ENCODE peak calls at places on chromosome 22, in five cellular contexts. Z, G, L, A and Y are unnamed samples. For H3K4me1, the result is how much of the 10 kb centered on the place peaks cover.

GRCh38 chr22:21816787-21817496 is 50.5 kb downstream of the MAPK1 start:
- DNase-seq in Z (no peak), G (no peak), L (peak), A (peak), Y (no peak)

GRCh38 chr22:35033635-35034296 is 32.2 kb upstream of the ISX start:
- DNase-seq in Z (no peak), G (no peak), L (no peak), A (no peak), Y (no peak)

GRCh38 chr22:49618689-49618953 is 209.1 kb downstream of the BRD1 start:
- DNase-seq in Z (no peak), G (no peak), L (no peak), A (no peak), Y (no peak)

GRCh38 chr22:27435839-27436581 is 365.5 kb downstream of the MN1 start:
- DNase-seq in Z (no peak), G (peak), L (no peak), A (no peak), Y (peak)

GRCh38 chr22:45731798-45732495 is 60.3 kb downstream of the ATXN10 start:
- DNase-seq in Z (no peak), G (peak), L (peak), A (no peak), Y (no peak)

GRCh38 chr22:45720875-45721378 is 49.3 kb downstream of the ATXN10 start:
- DNase-seq in Z (no peak), G (no peak), L (no peak), A (no peak), Y (no peak)

GRCh38 chr22:49717322-49717919 is 110.3 kb downstream of the BRD1 start:
- DNase-seq in Z (no peak), G (peak), L (peak), A (no peak), Y (no peak)

GRCh38 chr22:49760630-49761571 is 66.8 kb downstream of the BRD1 start:
- DNase-seq in Z (peak), G (no peak), L (no peak), A (no peak), Y (no peak)

GRCh38 chr22:46116491-46116958 is 33.8 kb upstream of the PPARA start:
- DNase-seq in Z (peak), G (peak), L (peak), A (peak), Y (peak)

GRCh38 chr22:25896098-25896497 is 154.1 kb downstream of the MYO18B start:
- DNase-seq in Z (no peak), G (peak), L (peak), A (no peak), Y (no peak)

GRCh38 chr22:45757936-45758335 is 86.3 kb downstream of the ATXN10 start:
- DNase-seq in Z (no peak), G (no peak), L (no peak), A (no peak), Y (no peak)

GRCh38 chr22:40904101-40904500 is 42.2 kb upstream of the DNAJB7 start:
- DNase-seq in Z (no peak), G (no peak), L (no peak), A (no peak), Y (no peak)

GRCh38 chr22:43540570-43540969 is 128.8 kb downstream of the MPPED1 start:
- DNase-seq in Z (no peak), G (no peak), L (no peak), A (no peak), Y (no peak)

GRCh38 chr22:16818538-16818937 is 6.7 kb downstream of the XKR3 start:
- DNase-seq in Z (no peak), G (no peak), L (no peak), A (no peak), Y (no peak)

GRCh38 chr22:36775589-36775965 is 342 bp downstream of the IFT27 start:
- DNase-seq in Z (peak), G (peak), L (peak), A (peak), Y (peak)

GRCh38 chr22:22893077-22893805 is 5.6 kb downstream of the IGLL5 start:
- DNase-seq in Z (peak), G (no peak), L (no peak), A (no peak), Y (no peak)
- H3K4me1 ChIP-seq in Z (under half), G (under half), L (half or more), A (under half), Y (under half)

GRCh38 chr22:20002098-20002497 is 14.5 kb downstream of the ARVCF start:
- DNase-seq in Z (no peak), G (no peak), L (no peak), A (no peak), Y (no peak)
- H3K4me1 ChIP-seq in Z (under half), G (under half), L (under half), A (under half), Y (under half)

DNA sequence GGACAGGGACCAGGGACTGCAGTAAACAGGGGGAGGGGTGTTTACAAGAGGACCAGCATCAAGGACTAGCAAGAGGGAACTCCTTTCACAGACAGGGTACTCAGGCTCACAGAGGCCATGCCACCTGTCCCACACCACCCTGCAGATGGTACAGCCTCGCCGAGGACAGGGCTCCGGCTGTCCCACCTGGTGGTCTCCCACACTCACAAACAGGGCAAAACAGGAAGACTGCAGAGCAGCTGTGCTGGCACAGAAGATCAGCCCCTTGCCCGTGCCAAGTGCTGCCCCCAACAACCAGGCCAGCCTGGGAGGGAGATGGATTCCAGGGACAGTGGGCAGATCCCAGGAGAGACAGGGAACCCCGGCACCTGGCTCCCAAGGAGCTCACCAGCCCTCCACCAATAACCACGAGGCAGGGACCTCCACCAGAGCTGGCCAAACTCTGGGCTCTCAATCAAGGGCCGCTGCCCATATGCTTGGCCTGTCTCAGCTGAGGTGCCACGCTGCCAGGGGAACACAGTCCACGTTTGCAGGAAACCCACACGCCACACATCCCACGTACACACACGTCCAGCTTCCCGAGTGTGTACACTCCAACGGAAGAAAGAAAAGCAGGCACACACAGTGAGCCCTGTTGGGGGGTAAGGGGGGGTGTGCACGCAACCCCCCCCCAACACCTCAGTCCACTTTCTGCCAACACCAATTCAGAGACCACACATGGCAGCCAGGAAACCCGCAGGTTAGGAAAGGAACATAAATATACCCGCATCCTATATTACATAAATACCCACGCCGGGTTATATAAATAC is 2.0 kb downstream of the CSNK1E start:
- DNase-seq in Z (no peak), G (peak), L (no peak), A (peak), Y (no peak)
- H3K4me1 ChIP-seq in Z (under half), G (under half), L (under half), A (under half), Y (half or more)

GRCh38 chr22:48532986-48533385 is 1294.7 kb downstream of the BRD1 start:
- DNase-seq in Z (no peak), G (no peak), L (no peak), A (no peak), Y (no peak)

GRCh38 chr22:48528221-48528915 is 1299.3 kb downstream of the BRD1 start:
- DNase-seq in Z (no peak), G (no peak), L (no peak), A (no peak), Y (no peak)

GRCh38 chr22:48531721-48532435 is 1295.8 kb downstream of the BRD1 start:
- DNase-seq in Z (no peak), G (peak), L (no peak), A (no peak), Y (no peak)

GRCh38 chr22:48530666-48531065 is 1297.0 kb downstream of the BRD1 start:
- DNase-seq in Z (no peak), G (no peak), L (no peak), A (no peak), Y (no peak)

GRCh38 chr22:48531108-48531507 is 1296.6 kb downstream of the BRD1 start:
- DNase-seq in Z (no peak), G (no peak), L (no peak), A (no peak), Y (no peak)
- H3K4me1 ChIP-seq in Z (under half), G (under half), L (under half), A (under half), Y (under half)

GRCh38 chr22:30262112-30262511 is 4.5 kb downstream of the OSM start:
- DNase-seq in Z (no peak), G (no peak), L (no peak), A (no peak), Y (no peak)

GRCh38 chr22:30261134-30261533 is 5.5 kb downstream of the OSM start:
- DNase-seq in Z (no peak), G (no peak), L (no peak), A (no peak), Y (no peak)

GRCh38 chr22:30265131-30265720 is 1.4 kb downstream of the OSM start:
- DNase-seq in Z (no peak), G (no peak), L (no peak), A (no peak), Y (no peak)

GRCh38 chr22:30263883-30264282 is 2.8 kb downstream of the OSM start:
- DNase-seq in Z (no peak), G (no peak), L (no peak), A (no peak), Y (no peak)

GRCh38 chr22:30262917-30263741 is 3.5 kb downstream of the OSM start:
- DNase-seq in Z (peak), G (peak), L (peak), A (peak), Y (peak)
- H3K4me1 ChIP-seq in Z (under half), G (under half), L (under half), A (under half), Y (under half)

GRCh38 chr22:29155966-29156365 is 49.7 kb upstream of the EMID1 start:
- DNase-seq in Z (peak), G (no peak), L (no peak), A (no peak), Y (peak)
- H3K4me1 ChIP-seq in Z (under half), G (under half), L (under half), A (under half), Y (under half)

GRCh38 chr22:18983120-18983651 is 47.1 kb upstream of the PRODH start:
- DNase-seq in Z (no peak), G (no peak), L (no peak), A (no peak), Y (no peak)
- H3K4me1 ChIP-seq in Z (under half), G (under half), L (under half), A (under half), Y (under half)

GRCh38 chr22:20137671-20138416 is 6.2 kb downstream of the ZDHHC8 start:
- DNase-seq in Z (no peak), G (no peak), L (no peak), A (no peak), Y (no peak)

GRCh38 chr22:20136603-20136873 is 4.9 kb downstream of the ZDHHC8 start:
- DNase-seq in Z (no peak), G (no peak), L (no peak), A (no peak), Y (no peak)

GRCh38 chr22:20135265-20135664 is 3.7 kb downstream of the ZDHHC8 start:
- DNase-seq in Z (no peak), G (no peak), L (no peak), A (no peak), Y (no peak)

GRCh38 chr22:20137113-20137512 is 5.5 kb downstream of the ZDHHC8 start:
- DNase-seq in Z (no peak), G (no peak), L (no peak), A (no peak), Y (no peak)

GRCh38 chr22:20135846-20136602 is 4.4 kb downstream of the ZDHHC8 start:
- DNase-seq in Z (no peak), G (no peak), L (no peak), A (no peak), Y (no peak)
- H3K4me1 ChIP-seq in Z (under half), G (under half), L (under half), A (under half), Y (under half)

GRCh38 chr22:24503851-24504170 is 8.7 kb downstream of the UPB1 start:
- DNase-seq in Z (no peak), G (no peak), L (no peak), A (no peak), Y (no peak)
- H3K4me1 ChIP-seq in Z (under half), G (under half), L (half or more), A (under half), Y (under half)